ENCODE peak calls at places on chromosome X, in six cellular contexts. Q is pancreas, K is sigmoid colon, B is GM12865, X is lower lobe of right lung, W is lung. H is an unnamed sample.

GRCh38 chrX:105018865-105019264 is 201.6 kb downstream of the TEX13A start:
- DNase-seq in K (no peak), Q (no peak), B (no peak), W (no peak), X (no peak), H (no peak)

GRCh38 chrX:65127804-65128203 is 151.6 kb upstream of the ZC4H2 start:
- DNase-seq in K (no peak), W (no peak), Q (no peak), X (no peak), B (no peak), H (no peak)

GRCh38 chrX:18566748-18567147 is 105.2 kb downstream of the RS1 start:
- DNase-seq in W (no peak), X (no peak), B (no peak), Q (no peak), K (no peak), H (no peak)

GRCh38 chrX:126836195-126836594 is 16.7 kb downstream of the PRR32 start:
- DNase-seq in B (no peak), W (no peak), X (no peak), Q (no peak), K (no peak), H (no peak)

GRCh38 chrX:18424482-18425198 is 768 bp upstream of the CDKL5 start:
- DNase-seq in Q (peak; percentile 57), K (peak; percentile 69), X (peak; percentile 47), B (peak; percentile 63), W (no peak), H (no peak)

GRCh38 chrX:130176354-130176776 is 4.6 kb downstream of the RAB33A start:
- DNase-seq in Q (no peak), X (no peak), K (no peak), B (peak; percentile 71), W (no peak), H (no peak)

GRCh38 chrX:101602077-101602476 is 15.7 kb downstream of the ARMCX6 start:
- DNase-seq in W (no peak), X (no peak), B (no peak), Q (no peak), K (no peak), H (no peak)

GRCh38 chrX:34655496-34656258 is 1.4 kb downstream of the TMEM47 start:
- DNase-seq in B (no peak), W (no peak), X (no peak), Q (no peak), K (no peak), H (no peak)

GRCh38 chrX:71912156-71912555 is 1.5 kb downstream of the NHSL2 start:
- DNase-seq in K (no peak), W (no peak), B (no peak), X (no peak), Q (no peak), H (no peak)

GRCh38 chrX:129983575-129984131 is 1.2 kb downstream of the BCORL1 start:
- DNase-seq in Q (peak; percentile 60), B (no peak), W (no peak), X (peak; percentile 48), K (peak; percentile 65), H (no peak)

GRCh38 chrX:46554942-46555341 is 9.7 kb upstream of the ZNF674 start:
- DNase-seq in Q (no peak), X (no peak), B (peak; percentile 5), W (no peak), K (no peak), H (no peak)
- TF ChIP-seq CTCF in Q (no peak), X (peak; percentile 33), B (no peak), W (no peak), K (no peak), H (peak; percentile 39)

GRCh38 chrX:42131856-42132255 is 208.5 kb upstream of the CASK start:
- DNase-seq in Q (no peak), K (no peak), X (no peak), W (no peak), B (no peak), H (no peak)
- H3K4me3 ChIP-seq in Q (no peak overlapping the region), K (no peak overlapping the region), X (no peak overlapping the region), W (no peak overlapping the region), B (no peak overlapping the region), H (no peak overlapping the region)

DNA sequence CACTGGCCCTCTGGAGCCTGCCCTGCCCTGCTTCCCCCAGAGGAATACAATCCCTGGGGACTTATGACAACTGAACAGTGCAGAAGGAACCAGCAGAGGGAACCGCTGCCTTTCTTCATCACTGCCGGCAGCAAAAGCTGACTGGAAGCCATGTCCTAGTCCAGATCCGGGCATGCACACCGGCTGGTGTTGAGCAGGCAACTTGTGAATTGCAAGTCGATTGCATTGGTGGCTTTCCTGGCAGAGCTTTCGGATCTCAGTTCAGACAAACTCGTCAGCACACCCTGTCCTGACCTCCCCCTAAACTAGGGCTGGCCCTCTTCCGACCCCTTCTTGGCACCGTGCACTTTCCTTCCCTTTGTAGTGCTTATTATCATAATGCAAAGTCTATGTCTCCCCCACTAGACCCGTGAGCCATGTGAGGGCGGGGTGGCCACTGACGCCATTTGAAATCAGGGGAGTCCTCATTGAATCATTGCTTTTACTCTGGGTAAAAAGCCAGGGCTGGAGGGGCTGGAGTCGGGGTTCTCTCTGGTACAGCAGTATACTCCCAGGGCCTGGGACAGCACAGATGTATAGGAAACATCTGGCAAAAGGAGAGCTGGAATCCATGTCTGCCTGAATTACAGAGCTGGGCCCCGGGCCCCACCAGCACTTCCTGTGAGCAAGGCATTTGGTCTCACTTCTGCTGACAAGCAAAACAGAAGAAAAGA is 1.8 kb downstream of the ARHGAP4 start:
- DNase-seq in W (no peak), B (peak; percentile 69), K (no peak), X (no peak), Q (no peak), H (no peak)
- TF ChIP-seq CTCF in W (no peak), B (peak; percentile 24), K (no peak), X (peak; percentile 22), Q (no peak), H (peak; percentile 43)

DNA sequence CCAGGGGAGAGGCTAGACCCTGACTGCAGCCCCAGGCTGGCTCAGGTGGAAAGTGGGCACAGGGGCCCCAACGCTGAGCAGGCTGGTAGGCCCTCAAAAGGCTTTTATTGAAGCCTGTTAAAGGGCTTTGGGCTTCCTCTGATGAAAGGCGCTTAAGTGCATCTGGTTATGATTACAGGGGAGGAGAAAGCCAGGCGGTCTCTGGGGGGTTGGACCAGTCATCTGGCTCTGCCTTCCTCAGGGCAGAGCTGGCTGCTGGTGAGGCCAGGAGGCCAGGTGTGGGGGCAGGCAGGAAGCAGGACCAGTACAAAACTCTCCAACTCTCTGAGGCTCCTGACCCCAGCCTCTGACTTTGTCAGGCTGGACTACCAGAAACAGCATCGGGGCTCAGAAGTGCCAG is 68.8 kb upstream of the BCOR start:
- DNase-seq in X (no peak), B (no peak), W (no peak), K (no peak), Q (no peak), H (no peak)
- H3K4me3 ChIP-seq in X (peak overlapping the region; percentile 50), B (no peak overlapping the region), W (no peak overlapping the region), K (no peak overlapping the region), Q (no peak overlapping the region), H (peak overlapping the region; percentile 45)

DNA sequence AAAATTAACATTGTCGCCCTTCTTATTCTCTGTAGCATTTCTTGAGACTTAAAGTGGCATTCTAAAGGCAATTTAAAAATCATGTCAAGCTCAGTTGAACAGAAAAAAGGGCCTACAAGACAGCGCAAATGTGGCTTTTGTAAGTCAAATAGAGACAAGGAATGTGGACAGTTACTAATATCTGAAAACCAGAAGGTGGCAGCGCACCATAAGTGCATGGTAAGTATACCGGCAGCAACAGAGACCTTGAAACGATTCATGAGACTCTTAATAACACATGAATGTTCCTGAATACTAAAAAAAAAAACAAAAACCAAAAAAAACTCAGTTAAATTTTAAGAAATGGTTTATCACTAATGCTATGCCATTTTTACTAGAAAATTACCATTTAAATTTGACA is 82.4 kb upstream of the HPRT1 start:
- DNase-seq in X (no peak), W (no peak), B (peak; percentile 68), K (no peak), Q (no peak), H (no peak)
- TF ChIP-seq CTCF in X (peak; percentile 9), W (no peak), B (peak; percentile 6), K (no peak), Q (no peak), H (peak; percentile 32)

GRCh38 chrX:48474127-48474526 is 1.9 kb upstream of the FTSJ1 start:
- DNase-seq in B (peak; percentile 40), W (no peak), K (no peak), X (no peak), Q (no peak), H (no peak)

GRCh38 chrX:48475774-48476577 is at the start of gene FTSJ1:
- DNase-seq in K (peak; percentile 93), Q (peak; percentile 82), B (peak; percentile 95), W (peak; percentile 87), X (peak; percentile 92), H (peak; percentile 93)

GRCh38 chrX:48473718-48473990 is 2.3 kb upstream of the FTSJ1 start:
- DNase-seq in Q (no peak), B (no peak), X (no peak), K (no peak), W (no peak), H (no peak)

GRCh38 chrX:48475295-48475694 is 704 bp upstream of the FTSJ1 start:
- DNase-seq in Q (no peak), B (no peak), W (no peak), K (no peak), X (no peak), H (no peak)

GRCh38 chrX:48474581-48474980 is 1.4 kb upstream of the FTSJ1 start:
- DNase-seq in B (no peak), W (no peak), Q (no peak), K (no peak), X (no peak), H (no peak)
- H3K4me3 ChIP-seq in B (peak overlapping the region; percentile 93), W (no peak overlapping the region), Q (no peak overlapping the region), K (no peak overlapping the region), X (no peak overlapping the region), H (no peak overlapping the region)

GRCh38 chrX:53481093-53481492 is 46.9 kb upstream of the HSD17B10 start:
- DNase-seq in X (no peak), K (no peak), Q (no peak), B (peak; percentile 2), W (no peak), H (no peak)
- TF ChIP-seq CTCF in X (peak; percentile 23), K (no peak), Q (peak; percentile 15), B (peak; percentile 32), W (no peak), H (no peak)

DNA sequence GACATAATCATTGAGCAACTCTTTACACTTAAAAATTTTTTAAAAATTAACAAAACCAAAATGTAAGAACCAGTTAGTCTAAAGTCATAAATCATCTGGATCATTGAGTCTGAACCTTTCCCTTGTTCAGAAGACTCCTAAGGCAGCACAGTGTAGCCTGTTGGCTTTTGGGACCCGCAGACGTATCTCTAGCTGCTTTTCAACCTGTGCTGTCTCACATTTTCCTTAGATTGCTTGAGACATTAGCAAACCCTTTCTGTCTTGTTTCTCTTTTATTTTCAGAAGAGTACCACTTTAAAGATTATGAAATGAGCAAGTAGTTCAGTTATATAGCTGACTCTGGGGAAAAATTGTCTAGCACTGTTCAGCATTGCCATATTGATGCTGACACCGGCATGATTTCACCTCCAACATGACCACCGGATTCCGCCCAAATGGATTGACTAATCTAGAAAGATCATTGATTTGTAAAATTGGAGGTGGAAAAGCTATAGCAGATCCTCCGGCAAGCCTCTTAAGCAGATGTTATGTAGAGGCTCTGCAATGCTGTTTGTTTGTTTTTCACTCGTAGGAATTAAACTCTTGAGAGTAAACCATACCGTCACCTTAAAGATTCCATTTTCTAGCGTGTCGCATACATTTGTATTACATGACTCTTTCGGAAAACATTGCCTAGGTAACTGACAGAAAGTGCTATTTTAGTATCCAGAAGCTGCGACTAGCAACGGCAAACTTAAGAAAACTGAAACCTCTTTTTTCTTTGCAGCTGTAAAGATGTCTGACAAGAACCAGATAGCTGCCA is 9.0 kb downstream of the TCEANC start:
- DNase-seq in X (no peak), W (no peak), K (no peak), Q (no peak), B (peak; percentile 64), H (no peak)
- H3K4me3 ChIP-seq in X (no peak overlapping the region), W (no peak overlapping the region), K (peak overlapping the region; percentile 28), Q (no peak overlapping the region), B (peak overlapping the region; percentile 22), H (no peak overlapping the region)

H was measured in right atrium auricular region.